ENCODE peak calls at places on chromosomes 1 and 21, in five cellular contexts. T, B, R, U and K are unnamed samples. For H3K4me1, the result is how much of the 10 kb centered on the place peaks cover.

GRCh38 chr1:44010935-44011610 is 19.7 kb downstream of the CCDC24 start:
- DNase-seq in U (no peak), T (no peak), R (no peak), B (no peak), K (no peak)

GRCh38 chr1:223114871-223115270 is 28.2 kb downstream of the TLR5 start:
- DNase-seq in R (no peak), U (no peak), B (no peak), T (no peak), K (peak)

GRCh38 chr1:57711326-57711725 is 287.5 kb upstream of the DAB1 start:
- DNase-seq in U (no peak), T (no peak), R (no peak), B (no peak), K (no peak)

GRCh38 chr1:37782491-37782890 is 11.2 kb upstream of the MANEAL start:
- DNase-seq in U (no peak), B (no peak), T (no peak), R (no peak), K (no peak)

GRCh38 chr1:63973005-63973419 is 199.2 kb downstream of the ROR1 start:
- DNase-seq in T (no peak), R (no peak), B (no peak), U (no peak), K (no peak)

GRCh38 chr1:2288308-2288707 is 60.2 kb downstream of the SKI start:
- DNase-seq in R (no peak), T (no peak), B (no peak), U (no peak), K (no peak)

GRCh38 chr21:26007911-26008579 is 162.5 kb downstream of the APP start:
- DNase-seq in R (no peak), T (no peak), B (no peak), U (no peak), K (no peak)

GRCh38 chr21:19553930-19554615 is 1150.5 kb upstream of the TMPRSS15 start:
- DNase-seq in U (no peak), B (no peak), R (no peak), T (no peak), K (no peak)

GRCh38 chr1:121417289-121417955 is 232.6 kb downstream of the SRGAP2C start:
- DNase-seq in B (no peak), R (no peak), U (no peak), T (no peak), K (no peak)

GRCh38 chr1:107817909-107818308 is 147.1 kb downstream of the VAV3 start:
- DNase-seq in B (no peak), T (no peak), R (no peak), U (no peak), K (no peak)

GRCh38 chr21:30689822-30690221 is 28.8 kb downstream of the KRTAP21-3 start:
- DNase-seq in R (no peak), B (no peak), T (no peak), U (no peak), K (no peak)

GRCh38 chr1:64112281-64112680 is 91.1 kb upstream of the UBE2U start:
- DNase-seq in U (no peak), T (no peak), R (no peak), B (no peak), K (no peak)

GRCh38 chr21:26782754-26783153 is 62.5 kb downstream of the ADAMTS1 start:
- DNase-seq in U (no peak), T (no peak), B (no peak), R (no peak), K (no peak)

GRCh38 chr1:166122873-166123466 is 43.8 kb downstream of the FAM78B start:
- DNase-seq in B (no peak), U (no peak), R (no peak), T (no peak), K (no peak)

GRCh38 chr21:39730418-39731107 is 14.4 kb upstream of the IGSF5 start:
- DNase-seq in U (no peak), R (no peak), T (no peak), B (no peak), K (no peak)

GRCh38 chr1:7421471-7422075 is 349.5 kb upstream of the VAMP3 start:
- DNase-seq in B (no peak), U (peak), T (peak), R (no peak), K (peak)

GRCh38 chr1:10635385-10635896 is 160.7 kb downstream of the PEX14 start:
- DNase-seq in R (no peak), U (no peak), B (peak), T (no peak), K (peak)

GRCh38 chr1:47491341-47491753 is 53.5 kb downstream of the FOXD2 start:
- DNase-seq in R (no peak), B (no peak), U (no peak), T (no peak), K (no peak)

GRCh38 chr1:226691257-226691656 is 47.8 kb downstream of the ITPKB start:
- DNase-seq in B (no peak), T (no peak), R (no peak), U (no peak), K (no peak)

GRCh38 chr1:57124170-57124569 is 158.4 kb upstream of the C8B start:
- DNase-seq in T (no peak), B (no peak), U (no peak), R (no peak), K (no peak)

GRCh38 chr1:9374748-9375345 is 82.2 kb downstream of the SPSB1 start:
- DNase-seq in R (no peak), T (no peak), B (no peak), U (no peak), K (no peak)
- H3K4me1 ChIP-seq in R (under half), T (under half), B (under half), U (under half), K (half or more)

GRCh38 chr1:183630748-183631147 is 4.8 kb downstream of the ARPC5 start:
- DNase-seq in T (no peak), U (no peak), B (no peak), R (no peak), K (no peak)

GRCh38 chr1:183632964-183633363 is 2.6 kb downstream of the ARPC5 start:
- DNase-seq in U (no peak), T (no peak), B (no peak), R (no peak), K (no peak)

GRCh38 chr1:183633676-183634343 is 1.8 kb downstream of the ARPC5 start:
- DNase-seq in U (no peak), B (no peak), T (no peak), R (no peak), K (no peak)

GRCh38 chr1:183632087-183632486 is 3.5 kb downstream of the ARPC5 start:
- DNase-seq in T (no peak), R (no peak), U (no peak), B (no peak), K (no peak)

GRCh38 chr1:183628537-183628936 is 7.0 kb downstream of the ARPC5 start:
- DNase-seq in R (no peak), B (no peak), T (no peak), U (no peak), K (no peak)
- H3K4me1 ChIP-seq in R (under half), B (under half), T (under half), U (half or more), K (under half)

GRCh38 chr1:198185101-198185500 is 28.3 kb downstream of the NEK7 start:
- DNase-seq in R (no peak), B (no peak), U (no peak), T (no peak), K (no peak)

GRCh38 chr1:198185759-198186158 is 29.0 kb downstream of the NEK7 start:
- DNase-seq in B (no peak), U (no peak), R (no peak), T (no peak), K (no peak)

GRCh38 chr1:198186916-198187580 is 30.2 kb downstream of the NEK7 start:
- DNase-seq in R (no peak), T (no peak), U (no peak), B (no peak), K (no peak)

GRCh38 chr1:198183605-198184004 is 26.8 kb downstream of the NEK7 start:
- DNase-seq in B (no peak), T (no peak), R (no peak), U (no peak), K (no peak)

GRCh38 chr1:198184516-198184915 is 27.7 kb downstream of the NEK7 start:
- DNase-seq in R (no peak), U (no peak), T (no peak), B (no peak), K (no peak)
- H3K4me1 ChIP-seq in R (half or more), U (under half), T (under half), B (half or more), K (under half)

DNA sequence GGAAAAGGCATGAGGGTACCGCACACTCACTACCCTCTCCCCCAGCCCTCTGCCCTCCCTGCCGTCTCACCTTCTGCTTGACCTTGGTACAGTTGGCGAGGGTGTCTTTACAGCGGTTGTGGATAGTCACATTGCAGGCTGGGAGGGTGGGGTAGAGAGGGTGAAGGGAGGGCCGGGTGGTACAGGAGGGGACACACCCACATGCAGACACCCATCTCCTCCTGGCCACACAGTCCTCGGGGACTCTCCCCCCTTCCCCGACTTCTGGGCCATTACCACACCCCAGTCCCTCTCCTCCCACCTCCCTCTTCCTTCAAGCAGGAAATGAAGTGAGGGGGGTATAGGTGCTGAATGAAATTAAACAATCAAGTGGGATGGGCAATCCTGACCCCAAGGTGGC is 11.6 kb downstream of the ARHGEF2 start:
- DNase-seq in R (no peak), T (no peak), B (no peak), U (no peak), K (no peak)
- H3K4me1 ChIP-seq in R (half or more), T (under half), B (half or more), U (half or more), K (under half)

GRCh38 chr1:204448321-204448964 is 36.8 kb upstream of the PPP1R15B start:
- DNase-seq in R (no peak), B (no peak), U (no peak), T (peak), K (no peak)
- H3K4me1 ChIP-seq in R (half or more), B (half or more), U (under half), T (under half), K (under half)

GRCh38 chr1:67752306-67752705 is 67.3 kb downstream of the GADD45A start:
- DNase-seq in T (no peak), B (no peak), U (no peak), R (no peak), K (no peak)

GRCh38 chr1:67749844-67750689 is 65.1 kb downstream of the GADD45A start:
- DNase-seq in R (no peak), B (no peak), U (no peak), T (peak), K (no peak)

GRCh38 chr1:67748630-67749029 is 63.6 kb downstream of the GADD45A start:
- DNase-seq in R (no peak), T (no peak), U (no peak), B (no peak), K (no peak)

GRCh38 chr1:67749263-67749843 is 64.4 kb downstream of the GADD45A start:
- DNase-seq in R (no peak), B (no peak), T (no peak), U (no peak), K (no peak)

GRCh38 chr1:67750690-67751052 is 65.7 kb downstream of the GADD45A start:
- DNase-seq in T (no peak), U (no peak), B (no peak), R (no peak), K (no peak)
- H3K4me1 ChIP-seq in T (under half), U (under half), B (under half), R (under half), K (under half)

GRCh38 chr1:205672929-205673328 is 7.4 kb downstream of the SLC45A3 start:
- DNase-seq in U (no peak), R (no peak), T (no peak), B (no peak), K (no peak)

GRCh38 chr1:205676002-205676401 is 4.3 kb downstream of the SLC45A3 start:
- DNase-seq in B (no peak), R (no peak), T (no peak), U (no peak), K (no peak)

GRCh38 chr1:205676597-205676996 is 3.7 kb downstream of the SLC45A3 start:
- DNase-seq in B (no peak), U (no peak), R (no peak), T (no peak), K (no peak)

GRCh38 chr1:205677152-205677551 is 3.2 kb downstream of the SLC45A3 start:
- DNase-seq in B (no peak), U (no peak), T (no peak), R (no peak), K (no peak)

DNA sequence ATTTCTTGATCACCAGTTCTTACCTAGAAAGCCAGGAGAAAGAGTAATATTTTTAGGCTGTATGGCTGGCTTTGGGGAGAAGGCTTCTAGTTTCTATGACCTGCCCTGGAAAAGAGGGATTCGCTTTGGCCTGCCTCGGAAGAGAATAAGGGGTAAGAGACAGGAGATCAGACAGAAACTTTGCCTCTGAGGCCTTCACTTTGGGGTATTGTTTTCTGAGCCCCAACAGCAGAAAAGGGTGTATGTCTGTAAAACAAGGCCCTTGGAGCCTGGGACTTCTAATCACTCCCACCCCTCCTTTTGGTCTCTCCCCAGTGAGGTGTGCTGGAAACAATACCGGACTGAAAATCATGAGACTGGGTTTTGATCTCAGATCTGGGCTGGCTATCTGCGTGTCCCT is 5.1 kb downstream of the SLC45A3 start:
- DNase-seq in U (no peak), R (no peak), T (no peak), B (no peak), K (no peak)
- H3K4me1 ChIP-seq in U (under half), R (under half), T (under half), B (under half), K (under half)

GRCh38 chr1:173015629-173016028 is 35.1 kb downstream of the TNFSF18 start:
- DNase-seq in B (no peak), R (no peak), T (no peak), U (no peak), K (no peak)

GRCh38 chr1:173016409-173016808 is 34.3 kb downstream of the TNFSF18 start:
- DNase-seq in R (no peak), B (no peak), T (no peak), U (no peak), K (no peak)

GRCh38 chr1:173014145-173014544 is 36.6 kb downstream of the TNFSF18 start:
- DNase-seq in T (no peak), U (no peak), R (no peak), B (no peak), K (no peak)

GRCh38 chr1:173020138-173020742 is 30.5 kb downstream of the TNFSF18 start:
- DNase-seq in R (no peak), T (no peak), B (no peak), U (no peak), K (no peak)

DNA sequence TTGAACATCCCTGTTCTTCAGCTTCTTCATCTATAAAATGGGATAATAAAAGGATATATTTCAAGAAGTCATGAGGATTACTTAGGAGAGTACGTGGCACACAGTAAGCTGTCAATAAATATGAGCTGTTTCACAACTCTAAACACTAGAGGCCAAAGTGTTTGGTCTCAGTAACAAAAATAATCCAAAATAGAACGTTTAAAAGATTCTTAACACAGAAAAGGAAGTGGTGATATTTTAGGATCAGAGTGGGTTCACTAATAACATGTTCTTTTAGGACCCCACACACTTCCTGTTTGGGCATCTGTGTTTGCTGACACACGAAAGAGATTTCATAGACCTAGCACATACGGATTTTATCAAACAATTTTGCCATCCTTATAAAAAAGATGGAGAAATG is 32.9 kb downstream of the TNFSF18 start:
- DNase-seq in B (no peak), T (no peak), U (no peak), R (no peak), K (no peak)
- H3K4me1 ChIP-seq in B (under half), T (under half), U (under half), R (under half), K (under half)

GRCh38 chr1:214551052-214551435 is 358 bp downstream of the PTPN14 start:
- DNase-seq in T (peak), B (peak), R (peak), U (peak), K (peak)

GRCh38 chr1:214551436-214552173 is at the start of gene PTPN14:
- DNase-seq in R (peak), B (peak), T (peak), U (peak), K (peak)

GRCh38 chr1:214550339-214551051 is 907 bp downstream of the PTPN14 start:
- DNase-seq in R (no peak), B (no peak), T (no peak), U (no peak), K (no peak)

GRCh38 chr1:214548988-214549387 is 2.4 kb downstream of the PTPN14 start:
- DNase-seq in T (no peak), R (peak), B (peak), U (no peak), K (peak)

GRCh38 chr1:214549604-214550338 is 1.6 kb downstream of the PTPN14 start:
- DNase-seq in R (no peak), B (no peak), U (no peak), T (no peak), K (no peak)
- H3K4me1 ChIP-seq in R (half or more), B (under half), U (under half), T (under half), K (under half)